ENCODE peak calls at places on chromosomes 11 and 22, in six cellular contexts. Q is lung, G is DND-41, B is kidney epithelial cell, R is left ventricle myocardium inferior, Y is K562. C is an unnamed sample.

GRCh38 chr11:67584205-67584880 is 731 bp downstream of the GSTP1 start:
- DNase-seq in B (no peak), R (peak; percentile 75), Y (peak; percentile 73), G (peak; percentile 78), Q (peak; percentile 86), C (peak; percentile 69)

GRCh38 chr11:11988862-11989261 is 19.6 kb downstream of the DKK3 start:
- DNase-seq in R (no peak), G (no peak), Y (no peak), Q (no peak), B (no peak), C (peak; percentile 62)

GRCh38 chr11:18798941-18799469 is 7.4 kb upstream of the PTPN5 start:
- DNase-seq in G (no peak), Q (no peak), B (no peak), Y (peak; percentile 0), R (no peak), C (peak; percentile 5)

GRCh38 chr11:41522899-41523672 is 63.6 kb upstream of the LRRC4C start:
- DNase-seq in G (no peak), R (no peak), Y (no peak), Q (no peak), B (no peak), C (no peak)

GRCh38 chr11:86244063-86244521 is 461 bp upstream of the EED start:
- DNase-seq in G (peak; percentile 88), B (peak; percentile 48), Y (peak; percentile 84), R (peak; percentile 87), Q (peak; percentile 91), C (peak; percentile 92)

GRCh38 chr22:48874956-48875355 is 952.7 kb downstream of the BRD1 start:
- DNase-seq in R (no peak), B (no peak), Q (no peak), G (no peak), Y (no peak), C (no peak)

GRCh38 chr22:37749831-37750595 is 53.2 kb downstream of the TRIOBP start:
- DNase-seq in Y (no peak), G (no peak), B (no peak), R (peak; percentile 46), Q (no peak), C (peak; percentile 33)

GRCh38 chr22:41699264-41700104 is at the start of gene MEI1:
- DNase-seq in Y (no peak), Q (peak; percentile 86), R (peak; percentile 87), B (no peak), G (no peak), C (peak; percentile 83)

GRCh38 chr22:20017622-20017958 is 967 bp upstream of the ARVCF start:
- DNase-seq in B (no peak), Q (no peak), Y (no peak), R (no peak), G (no peak), C (no peak)

GRCh38 chr22:23398701-23399366 is 181.3 kb downstream of the IGLL1 start:
- DNase-seq in Q (no peak), G (no peak), B (no peak), Y (no peak), R (no peak), C (no peak)

GRCh38 chr11:13339196-13340153 is 61.9 kb downstream of the BMAL1 start:
- DNase-seq in Q (peak; percentile 36), G (peak; percentile 33), Y (no peak), B (peak; percentile 74), R (no peak), C (peak; percentile 92)

GRCh38 chr11:1112351-1113191 is 37.9 kb downstream of the MUC2 start:
- DNase-seq in Y (peak; percentile 71), G (no peak), R (peak; percentile 9), Q (no peak), B (no peak), C (no peak)

GRCh38 chr11:45931739-45932138 is 9.3 kb downstream of the LARGE2 start:
- DNase-seq in B (no peak), Q (no peak), Y (no peak), G (no peak), R (no peak), C (no peak)

GRCh38 chr11:57751676-57752253 is at the start of gene BTBD18:
- DNase-seq in Y (no peak), Q (peak; percentile 36), R (no peak), G (peak; percentile 25), B (no peak), C (peak; percentile 70)

GRCh38 chr11:79461144-79461543 is 20.3 kb upstream of the TENM4 start:
- DNase-seq in R (no peak), G (no peak), Q (no peak), B (no peak), Y (no peak), C (peak; percentile 72)

GRCh38 chr22:46202897-46203589 is 47.0 kb downstream of the CDPF1 start:
- DNase-seq in Q (no peak), G (no peak), R (no peak), B (no peak), Y (no peak), C (no peak)
- H3K36me3 ChIP-seq in Q (peaks cover 20% of the 10 kb centered on the region), G (peaks cover 62% of the 10 kb centered on the region), R (peaks cover 73% of the 10 kb centered on the region), B (no peaks in the 10 kb centered on the region), Y (no peaks in the 10 kb centered on the region), C (peaks cover 16% of the 10 kb centered on the region)

GRCh38 chr11:75562836-75563484 is 907 bp downstream of the SERPINH1 start:
- DNase-seq in Y (peak; percentile 60), Q (no peak), B (no peak), G (no peak), R (no peak), C (peak; percentile 76)

GRCh38 chr11:75562048-75562835 is at the start of gene SERPINH1:
- DNase-seq in Y (peak; percentile 86), G (peak; percentile 80), Q (peak; percentile 89), R (peak; percentile 89), B (no peak), C (peak; percentile 94)

GRCh38 chr11:75565221-75565814 is 3.3 kb downstream of the SERPINH1 start:
- DNase-seq in Y (no peak), G (no peak), Q (no peak), R (peak; percentile 69), B (no peak), C (peak; percentile 77)

GRCh38 chr11:75563501-75563977 is 1.5 kb downstream of the SERPINH1 start:
- DNase-seq in Y (no peak), G (no peak), R (no peak), Q (no peak), B (no peak), C (no peak)

DNA sequence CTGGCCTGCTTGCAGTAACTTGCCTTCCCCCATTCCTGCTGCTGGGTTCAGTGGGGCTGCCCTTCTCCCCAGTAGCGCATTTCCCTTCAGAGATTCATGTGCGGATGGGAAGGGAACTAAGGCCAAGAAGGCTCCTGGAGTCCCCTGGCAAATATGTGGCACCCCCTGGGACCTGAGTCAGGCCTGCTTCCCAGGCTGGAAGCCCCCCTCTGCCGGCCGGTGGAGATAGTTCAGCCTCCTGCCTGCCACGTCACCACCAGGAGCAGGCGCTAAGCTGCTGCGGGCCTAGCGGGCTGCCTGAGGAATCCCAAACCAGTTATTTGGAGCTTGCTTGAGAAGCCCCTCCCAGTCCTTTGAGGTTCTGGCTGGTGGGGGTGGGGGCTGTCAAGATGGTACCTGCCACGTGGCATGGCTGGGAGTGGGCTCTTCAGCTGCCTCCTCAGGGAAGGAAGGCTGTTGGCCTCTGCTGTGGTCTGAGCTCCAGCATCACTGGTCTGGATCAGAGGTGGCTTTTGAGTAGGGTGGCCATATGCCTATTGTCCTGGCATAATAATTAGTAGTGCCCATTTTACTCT is 2.0 kb downstream of the SERPINH1 start:
- DNase-seq in Y (peak; percentile 76), R (peak; percentile 64), G (no peak), B (no peak), Q (no peak), C (peak; percentile 82)
- TF ChIP-seq CTCF in Y (peak; percentile 75), R (peak; percentile 55), G (no peak), B (peak; percentile 62), Q (no peak), C (peak; percentile 70)

GRCh38 chr22:21760640-21761039 is 25.0 kb upstream of the YPEL1 start:
- DNase-seq in Q (no peak), G (no peak), R (no peak), Y (peak; percentile 73), B (no peak), C (peak; percentile 40)
- H3K36me3 ChIP-seq in Q (peaks cover 37% of the 10 kb centered on the region), G (peaks cover 74% of the 10 kb centered on the region), R (peaks cover 61% of the 10 kb centered on the region), Y (peaks cover 86% of the 10 kb centered on the region), B (peaks cover 2% of the 10 kb centered on the region), C (peaks cover 36% of the 10 kb centered on the region)

DNA sequence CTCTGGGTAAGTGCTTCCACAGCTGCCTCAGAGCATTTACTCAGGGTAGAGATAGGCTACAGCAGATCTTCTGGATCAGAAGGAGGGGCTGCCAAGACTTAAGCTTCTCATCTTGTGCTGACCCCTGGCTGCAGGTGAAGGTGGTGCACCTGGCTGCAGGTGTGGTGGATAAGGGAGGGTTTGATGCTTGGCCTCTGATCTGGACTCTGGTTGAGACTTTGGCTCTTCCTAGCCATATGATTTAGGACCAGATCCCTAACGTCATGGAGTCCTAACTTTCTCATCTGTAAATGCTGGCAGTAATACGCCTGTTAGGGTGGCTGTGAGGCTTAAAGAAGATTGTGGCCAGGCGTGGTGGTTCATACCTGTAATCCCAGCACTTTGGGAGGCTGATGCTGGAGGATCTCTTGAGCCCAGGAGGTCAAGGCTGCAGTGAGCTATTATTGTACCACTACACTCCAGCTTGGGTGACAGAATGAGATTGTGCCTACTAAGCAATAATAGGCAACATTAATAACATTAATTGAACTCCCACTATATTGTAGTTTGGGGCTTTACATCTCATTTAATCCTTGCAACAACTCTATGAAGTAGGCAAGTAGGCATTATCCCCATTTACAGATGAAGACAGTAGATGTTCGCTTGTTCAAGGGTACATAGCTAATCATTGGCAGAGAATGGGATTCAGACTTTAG is 10.7 kb downstream of the DTX4 start:
- DNase-seq in G (no peak), R (no peak), B (no peak), Y (peak; percentile 28), Q (no peak), C (no peak)
- TF ChIP-seq CTCF in G (peak; percentile 32), R (no peak), B (peak; percentile 33), Y (peak; percentile 31), Q (peak; percentile 6), C (peak; percentile 7)

GRCh38 chr11:122735031-122735430 is 79.5 kb downstream of the UBASH3B start:
- DNase-seq in G (no peak), B (no peak), Q (no peak), Y (no peak), R (no peak), C (no peak)
- H3K36me3 ChIP-seq in G (peaks cover 4% of the 10 kb centered on the region), B (no peaks in the 10 kb centered on the region), Q (no peaks in the 10 kb centered on the region), Y (no peaks in the 10 kb centered on the region), R (no peaks in the 10 kb centered on the region), C (no peaks in the 10 kb centered on the region)

GRCh38 chr11:106288057-106288456 is 210.6 kb downstream of the AASDHPPT start:
- DNase-seq in G (no peak), B (no peak), R (no peak), Y (no peak), Q (no peak), C (no peak)

GRCh38 chr11:106286881-106287504 is 209.5 kb downstream of the AASDHPPT start:
- DNase-seq in B (no peak), R (no peak), Y (no peak), G (no peak), Q (no peak), C (peak; percentile 63)

GRCh38 chr11:106288988-106289387 is 211.5 kb downstream of the AASDHPPT start:
- DNase-seq in G (no peak), B (no peak), Y (no peak), R (no peak), Q (no peak), C (no peak)
- TF ChIP-seq CTCF in G (no peak), B (no peak), Y (no peak), R (no peak), Q (no peak), C (no peak)

C was measured in cardiac muscle cell.